ENCODE peak calls at places on chromosomes 16 and 17, in ten cellular contexts. One of them, this sample, is unnamed. For H3K27me3, the result is how much of the 10 kb centered on the place peaks cover.

GRCh38 chr17:78759203-78759968 is 22.7 kb downstream of the CYTH1 start:
- DNase-seq in upper lobe of right lung: peak
- DNase-seq in uterus: no peak
- DNase-seq in esophagus squamous epithelium: no peak
- DNase-seq in AG04450: no peak
- DNase-seq in ovary: peak
- DNase-seq in tibial artery: peak
- DNase-seq in A673: no peak
- DNase-seq in lower lobe of right lung: peak
- DNase-seq in PC-3: no peak
- DNase-seq in this sample: no peak

GRCh38 chr16:2028620-2029220 is 2.0 kb downstream of the NHERF2 start:
- DNase-seq in upper lobe of right lung: no peak
- DNase-seq in uterus: no peak
- DNase-seq in esophagus squamous epithelium: no peak
- DNase-seq in AG04450: no peak
- DNase-seq in ovary: peak
- DNase-seq in tibial artery: no peak
- DNase-seq in A673: no peak
- DNase-seq in lower lobe of right lung: no peak
- DNase-seq in PC-3: no peak
- DNase-seq in this sample: no peak

GRCh38 chr16:67858448-67858993 is 11.0 kb upstream of the CENPT start:
- DNase-seq in upper lobe of right lung: no peak
- DNase-seq in uterus: no peak
- DNase-seq in esophagus squamous epithelium: no peak
- DNase-seq in AG04450: no peak
- DNase-seq in ovary: no peak
- DNase-seq in tibial artery: no peak
- DNase-seq in A673: no peak
- DNase-seq in lower lobe of right lung: no peak
- DNase-seq in PC-3: no peak
- DNase-seq in this sample: no peak

GRCh38 chr16:566475-567361 is at the start of gene NHLRC4:
- DNase-seq in upper lobe of right lung: no peak
- DNase-seq in uterus: peak
- DNase-seq in esophagus squamous epithelium: no peak
- DNase-seq in AG04450: no peak
- DNase-seq in ovary: peak
- DNase-seq in tibial artery: peak
- DNase-seq in A673: peak
- DNase-seq in lower lobe of right lung: peak
- DNase-seq in PC-3: no peak
- DNase-seq in this sample: no peak

GRCh38 chr16:30184430-30185140 is 1.2 kb downstream of the CORO1A start:
- DNase-seq in upper lobe of right lung: peak
- DNase-seq in uterus: peak
- DNase-seq in esophagus squamous epithelium: no peak
- DNase-seq in AG04450: no peak
- DNase-seq in ovary: peak
- DNase-seq in tibial artery: peak
- DNase-seq in A673: no peak
- DNase-seq in lower lobe of right lung: peak
- DNase-seq in PC-3: no peak
- DNase-seq in this sample: peak

GRCh38 chr17:57519199-57519598 is 225.9 kb downstream of the CCDC182 start:
- DNase-seq in upper lobe of right lung: no peak
- DNase-seq in uterus: no peak
- DNase-seq in esophagus squamous epithelium: no peak
- DNase-seq in AG04450: peak
- DNase-seq in ovary: no peak
- DNase-seq in tibial artery: no peak
- DNase-seq in A673: no peak
- DNase-seq in lower lobe of right lung: no peak
- DNase-seq in PC-3: peak
- DNase-seq in this sample: peak

GRCh38 chr17:1498869-1499268 is 6.4 kb upstream of the MYO1C start:
- DNase-seq in upper lobe of right lung: no peak
- DNase-seq in uterus: no peak
- DNase-seq in esophagus squamous epithelium: no peak
- DNase-seq in AG04450: peak
- DNase-seq in ovary: no peak
- DNase-seq in tibial artery: no peak
- DNase-seq in A673: no peak
- DNase-seq in lower lobe of right lung: no peak
- DNase-seq in PC-3: no peak
- DNase-seq in this sample: peak

GRCh38 chr17:41734949-41735313 is 488 bp upstream of the HAP1 start:
- DNase-seq in upper lobe of right lung: no peak
- DNase-seq in uterus: no peak
- DNase-seq in esophagus squamous epithelium: no peak
- DNase-seq in AG04450: no peak
- DNase-seq in ovary: no peak
- DNase-seq in tibial artery: no peak
- DNase-seq in A673: no peak
- DNase-seq in lower lobe of right lung: no peak
- DNase-seq in PC-3: no peak
- DNase-seq in this sample: no peak

GRCh38 chr17:1197379-1197778 is 17.6 kb upstream of the ABR start:
- DNase-seq in upper lobe of right lung: no peak
- DNase-seq in uterus: peak
- DNase-seq in esophagus squamous epithelium: no peak
- DNase-seq in AG04450: no peak
- DNase-seq in ovary: no peak
- DNase-seq in tibial artery: peak
- DNase-seq in A673: no peak
- DNase-seq in lower lobe of right lung: peak
- DNase-seq in PC-3: no peak
- DNase-seq in this sample: no peak

GRCh38 chr16:82016268-82016667 is 5.0 kb upstream of the SDR42E1 start:
- DNase-seq in upper lobe of right lung: no peak
- DNase-seq in uterus: no peak
- DNase-seq in esophagus squamous epithelium: no peak
- DNase-seq in AG04450: no peak
- DNase-seq in ovary: no peak
- DNase-seq in tibial artery: no peak
- DNase-seq in A673: peak
- DNase-seq in lower lobe of right lung: no peak
- DNase-seq in PC-3: peak
- DNase-seq in this sample: peak

GRCh38 chr17:5331506-5331905 is 49.4 kb downstream of the RABEP1 start:
- DNase-seq in upper lobe of right lung: no peak
- DNase-seq in uterus: no peak
- DNase-seq in esophagus squamous epithelium: no peak
- DNase-seq in AG04450: no peak
- DNase-seq in ovary: no peak
- DNase-seq in tibial artery: no peak
- DNase-seq in A673: peak
- DNase-seq in lower lobe of right lung: no peak
- DNase-seq in PC-3: no peak
- DNase-seq in this sample: no peak

GRCh38 chr16:73214825-73215481 is 167.0 kb upstream of the ZFHX3 start:
- DNase-seq in upper lobe of right lung: no peak
- DNase-seq in uterus: peak
- DNase-seq in esophagus squamous epithelium: no peak
- DNase-seq in AG04450: peak
- DNase-seq in ovary: no peak
- DNase-seq in tibial artery: peak
- DNase-seq in A673: peak
- DNase-seq in lower lobe of right lung: no peak
- DNase-seq in PC-3: no peak
- DNase-seq in this sample: no peak

GRCh38 chr16:73216932-73217331 is 169.0 kb upstream of the ZFHX3 start:
- DNase-seq in upper lobe of right lung: no peak
- DNase-seq in uterus: no peak
- DNase-seq in esophagus squamous epithelium: no peak
- DNase-seq in AG04450: no peak
- DNase-seq in ovary: no peak
- DNase-seq in tibial artery: no peak
- DNase-seq in A673: no peak
- DNase-seq in lower lobe of right lung: no peak
- DNase-seq in PC-3: no peak
- DNase-seq in this sample: no peak

GRCh38 chr16:73219176-73219575 is 171.2 kb upstream of the ZFHX3 start:
- DNase-seq in upper lobe of right lung: no peak
- DNase-seq in uterus: no peak
- DNase-seq in esophagus squamous epithelium: no peak
- DNase-seq in AG04450: no peak
- DNase-seq in ovary: no peak
- DNase-seq in tibial artery: no peak
- DNase-seq in A673: no peak
- DNase-seq in lower lobe of right lung: no peak
- DNase-seq in PC-3: no peak
- DNase-seq in this sample: no peak

GRCh38 chr16:73215482-73216377 is 167.8 kb upstream of the ZFHX3 start:
- DNase-seq in upper lobe of right lung: no peak
- DNase-seq in uterus: no peak
- DNase-seq in esophagus squamous epithelium: no peak
- DNase-seq in AG04450: peak
- DNase-seq in ovary: no peak
- DNase-seq in tibial artery: no peak
- DNase-seq in A673: no peak
- DNase-seq in lower lobe of right lung: no peak
- DNase-seq in PC-3: no peak
- DNase-seq in this sample: no peak

GRCh38 chr16:73217654-73218053 is 169.7 kb upstream of the ZFHX3 start:
- DNase-seq in upper lobe of right lung: no peak
- DNase-seq in uterus: no peak
- DNase-seq in esophagus squamous epithelium: no peak
- DNase-seq in AG04450: no peak
- DNase-seq in ovary: no peak
- DNase-seq in tibial artery: no peak
- DNase-seq in A673: no peak
- DNase-seq in lower lobe of right lung: no peak
- DNase-seq in PC-3: no peak
- DNase-seq in this sample: no peak
- TF ChIP-seq CTCF in upper lobe of right lung: peak
- TF ChIP-seq CTCF in uterus: no peak
- TF ChIP-seq CTCF in esophagus squamous epithelium: no peak
- TF ChIP-seq CTCF in AG04450: peak
- TF ChIP-seq CTCF in ovary: no peak
- TF ChIP-seq CTCF in tibial artery: no peak
- TF ChIP-seq CTCF in A673: peak
- TF ChIP-seq CTCF in lower lobe of right lung: peak
- TF ChIP-seq CTCF in PC-3: peak
- TF ChIP-seq CTCF in this sample: no peak

DNA sequence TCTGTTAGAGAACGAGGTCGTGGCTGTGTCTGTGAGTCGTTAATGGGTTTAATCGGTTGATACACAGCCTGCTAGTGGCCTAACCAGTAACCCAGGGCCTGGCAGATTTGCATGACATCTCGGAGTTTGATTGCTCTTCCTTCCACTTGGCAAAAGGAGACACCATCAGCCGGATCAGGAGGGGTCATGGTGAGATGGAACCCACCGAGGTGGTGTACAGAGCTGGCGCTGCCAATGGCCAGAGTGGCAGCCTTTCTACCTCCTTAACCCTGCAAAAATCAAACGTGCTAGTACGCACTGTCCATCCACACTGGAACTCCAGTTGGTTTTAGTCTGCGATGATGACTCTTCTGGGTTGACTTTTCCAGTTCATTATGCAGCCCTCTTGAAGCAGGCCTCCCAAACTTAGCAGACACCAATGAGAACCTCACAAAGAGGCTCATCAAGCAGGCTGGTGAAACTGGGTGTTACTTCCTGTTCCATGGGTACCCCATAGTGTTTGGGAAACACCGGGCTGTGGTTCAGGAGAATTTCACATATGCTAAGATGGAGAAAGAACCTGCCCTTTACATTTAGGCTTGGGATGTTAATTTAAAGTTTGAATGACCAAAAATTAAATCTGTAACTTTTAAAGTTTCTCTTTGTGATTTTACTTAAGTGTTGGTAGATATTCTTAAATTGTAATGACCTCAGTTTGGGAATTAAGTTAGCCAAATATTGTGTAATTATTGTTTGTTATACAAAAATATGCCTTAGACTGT is 4.2 kb downstream of the HS3ST3B1 start:
- DNase-seq in upper lobe of right lung: no peak
- DNase-seq in uterus: no peak
- DNase-seq in esophagus squamous epithelium: no peak
- DNase-seq in AG04450: no peak
- DNase-seq in ovary: no peak
- DNase-seq in tibial artery: no peak
- DNase-seq in A673: no peak
- DNase-seq in lower lobe of right lung: no peak
- DNase-seq in PC-3: no peak
- DNase-seq in this sample: no peak
- H3K4me3 ChIP-seq in upper lobe of right lung: no peak
- H3K4me3 ChIP-seq in uterus: no peak
- H3K4me3 ChIP-seq in esophagus squamous epithelium: no peak
- H3K4me3 ChIP-seq in AG04450: peak
- H3K4me3 ChIP-seq in ovary: no peak
- H3K4me3 ChIP-seq in tibial artery: no peak
- H3K4me3 ChIP-seq in A673: no peak
- H3K4me3 ChIP-seq in lower lobe of right lung: no peak
- H3K4me3 ChIP-seq in PC-3: no peak
- H3K4me3 ChIP-seq in this sample: no peak

GRCh38 chr17:76922084-76922483 is 53.9 kb downstream of the MGAT5B start:
- DNase-seq in upper lobe of right lung: no peak
- DNase-seq in uterus: no peak
- DNase-seq in esophagus squamous epithelium: no peak
- DNase-seq in AG04450: no peak
- DNase-seq in ovary: no peak
- DNase-seq in tibial artery: no peak
- DNase-seq in A673: no peak
- DNase-seq in lower lobe of right lung: no peak
- DNase-seq in PC-3: no peak
- DNase-seq in this sample: no peak
- H3K27me3 ChIP-seq in upper lobe of right lung: under half
- H3K27me3 ChIP-seq in uterus: under half
- H3K27me3 ChIP-seq in esophagus squamous epithelium: under half
- H3K27me3 ChIP-seq in AG04450: under half
- H3K27me3 ChIP-seq in ovary: under half
- H3K27me3 ChIP-seq in tibial artery: half or more
- H3K27me3 ChIP-seq in A673: under half
- H3K27me3 ChIP-seq in lower lobe of right lung: under half
- H3K27me3 ChIP-seq in PC-3: under half
- H3K27me3 ChIP-seq in this sample: under half

DNA sequence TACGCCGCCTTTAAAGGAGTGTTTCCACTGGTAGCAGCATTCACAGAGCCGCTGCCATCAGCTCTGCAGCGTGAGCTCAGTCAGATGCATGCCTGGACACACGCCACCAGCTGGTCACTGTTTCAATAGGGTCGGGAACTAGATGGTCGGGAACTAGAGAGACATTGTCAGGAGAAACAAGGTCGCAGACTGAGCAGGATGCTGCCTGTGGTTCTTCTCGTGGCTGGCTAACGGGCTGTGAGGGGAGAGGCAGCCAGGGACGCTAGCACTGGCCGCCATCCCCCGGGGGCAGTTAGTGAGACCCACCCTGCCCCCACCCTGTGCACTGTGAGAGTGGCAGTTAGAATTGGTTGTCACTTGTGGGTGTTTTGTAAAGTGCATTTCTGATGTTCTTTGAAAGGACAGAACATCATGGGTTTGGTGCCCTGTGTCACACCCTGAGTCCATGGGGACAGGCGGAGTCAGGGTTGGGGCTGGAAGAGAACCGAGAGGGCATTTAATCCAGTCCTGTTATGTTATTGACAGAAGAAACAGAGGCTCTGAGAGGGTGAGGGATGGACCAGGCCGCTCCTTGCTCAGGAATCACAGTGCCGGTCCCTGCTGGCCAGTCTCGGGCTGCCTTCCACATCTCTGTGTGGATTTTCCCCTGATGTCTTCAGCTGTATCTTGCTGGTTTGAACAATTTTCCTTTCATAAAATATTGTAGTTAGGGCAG is 86.4 kb downstream of the SPECC1 start:
- DNase-seq in upper lobe of right lung: no peak
- DNase-seq in uterus: peak
- DNase-seq in esophagus squamous epithelium: no peak
- DNase-seq in AG04450: no peak
- DNase-seq in ovary: peak
- DNase-seq in tibial artery: peak
- DNase-seq in A673: peak
- DNase-seq in lower lobe of right lung: no peak
- DNase-seq in PC-3: peak
- DNase-seq in this sample: peak
- TF ChIP-seq CTCF in upper lobe of right lung: peak
- TF ChIP-seq CTCF in uterus: peak
- TF ChIP-seq CTCF in esophagus squamous epithelium: peak
- TF ChIP-seq CTCF in AG04450: peak
- TF ChIP-seq CTCF in ovary: no peak
- TF ChIP-seq CTCF in tibial artery: peak
- TF ChIP-seq CTCF in A673: peak
- TF ChIP-seq CTCF in lower lobe of right lung: peak
- TF ChIP-seq CTCF in PC-3: peak
- TF ChIP-seq CTCF in this sample: peak

This sample was measured in bronchial epithelial cell.